ENCODE peak calls at places on chromosome 17, in five cellular contexts. One of them, this sample, is unnamed.
A peak's percentile ranks its signal among the peaks of the same experiment; 100 is the strongest.

GRCh38 chr17:44137891-44138709 is 3.6 kb upstream of the HROB start:
- DNase-seq in foreskin keratinocyte: peak; percentile 99
- DNase-seq in colonic mucosa: peak; percentile 71
- DNase-seq in ascending aorta: peak; percentile 98
- DNase-seq in mesenchymal stem cell: peak; percentile 99
- DNase-seq in this sample: peak; percentile 97

GRCh38 chr17:72004011-72004427 is 116.8 kb upstream of the SOX9 start:
- DNase-seq in foreskin keratinocyte: peak; percentile 61
- DNase-seq in colonic mucosa: no peak
- DNase-seq in ascending aorta: no peak
- DNase-seq in mesenchymal stem cell: no peak
- DNase-seq in this sample: no peak

GRCh38 chr17:48610282-48611211 is at the start of gene HOXB7:
- DNase-seq in foreskin keratinocyte: no peak
- DNase-seq in colonic mucosa: peak; percentile 91
- DNase-seq in ascending aorta: peak; percentile 86
- DNase-seq in mesenchymal stem cell: peak; percentile 82
- DNase-seq in this sample: peak; percentile 65

GRCh38 chr17:44077595-44077909 is 7.0 kb downstream of the G6PC3 start:
- DNase-seq in foreskin keratinocyte: no peak
- DNase-seq in colonic mucosa: no peak
- DNase-seq in ascending aorta: no peak
- DNase-seq in mesenchymal stem cell: no peak
- DNase-seq in this sample: no peak

GRCh38 chr17:55710410-55710809 is 12.3 kb downstream of the TMEM100 start:
- DNase-seq in foreskin keratinocyte: no peak
- DNase-seq in colonic mucosa: no peak
- DNase-seq in ascending aorta: no peak
- DNase-seq in mesenchymal stem cell: peak; percentile 63
- DNase-seq in this sample: no peak

GRCh38 chr17:10605221-10605783 is 51.8 kb downstream of the MYH3 start:
- DNase-seq in foreskin keratinocyte: no peak
- DNase-seq in colonic mucosa: no peak
- DNase-seq in ascending aorta: no peak
- DNase-seq in mesenchymal stem cell: no peak
- DNase-seq in this sample: no peak

GRCh38 chr17:16439867-16440351 is 24.5 kb downstream of the TRPV2 start:
- DNase-seq in foreskin keratinocyte: no peak
- DNase-seq in colonic mucosa: no peak
- DNase-seq in ascending aorta: no peak
- DNase-seq in mesenchymal stem cell: peak; percentile 42
- DNase-seq in this sample: no peak

GRCh38 chr17:8828517-8828875 is 29.3 kb upstream of the MFSD6L start:
- DNase-seq in foreskin keratinocyte: no peak
- DNase-seq in colonic mucosa: no peak
- DNase-seq in ascending aorta: no peak
- DNase-seq in mesenchymal stem cell: no peak
- DNase-seq in this sample: no peak

GRCh38 chr17:41547921-41548843 is 20.1 kb upstream of the KRT19 start:
- DNase-seq in foreskin keratinocyte: peak; percentile 96
- DNase-seq in colonic mucosa: peak; percentile 75
- DNase-seq in ascending aorta: peak; percentile 92
- DNase-seq in mesenchymal stem cell: peak; percentile 94
- DNase-seq in this sample: peak; percentile 76

GRCh38 chr17:34299017-34299416 is 13.5 kb downstream of the CCL11 start:
- DNase-seq in foreskin keratinocyte: no peak
- DNase-seq in colonic mucosa: no peak
- DNase-seq in ascending aorta: no peak
- DNase-seq in mesenchymal stem cell: no peak
- DNase-seq in this sample: no peak

GRCh38 chr17:6995500-6996255 is at the start of gene ALOX12:
- DNase-seq in foreskin keratinocyte: peak; percentile 65
- DNase-seq in colonic mucosa: peak; percentile 67
- DNase-seq in ascending aorta: no peak
- DNase-seq in mesenchymal stem cell: no peak
- DNase-seq in this sample: no peak

GRCh38 chr17:41326173-41327145 is 10.9 kb upstream of the KRTAP17-1 start:
- DNase-seq in foreskin keratinocyte: no peak
- DNase-seq in colonic mucosa: no peak
- DNase-seq in ascending aorta: no peak
- DNase-seq in mesenchymal stem cell: no peak
- DNase-seq in this sample: no peak

GRCh38 chr17:7851438-7852261 is 3.2 kb upstream of the TMEM88 start:
- DNase-seq in foreskin keratinocyte: peak; percentile 75
- DNase-seq in colonic mucosa: peak; percentile 92
- DNase-seq in ascending aorta: peak; percentile 91
- DNase-seq in mesenchymal stem cell: peak; percentile 86
- DNase-seq in this sample: peak; percentile 97

GRCh38 chr17:56173958-56174357 is 20.7 kb downstream of the ANKFN1 start:
- DNase-seq in foreskin keratinocyte: no peak
- DNase-seq in colonic mucosa: no peak
- DNase-seq in ascending aorta: no peak
- DNase-seq in mesenchymal stem cell: peak; percentile 3
- DNase-seq in this sample: no peak

GRCh38 chr17:78523939-78524655 is 53.1 kb downstream of the DNAH17 start:
- DNase-seq in foreskin keratinocyte: no peak
- DNase-seq in colonic mucosa: no peak
- DNase-seq in ascending aorta: no peak
- DNase-seq in mesenchymal stem cell: no peak
- DNase-seq in this sample: no peak

GRCh38 chr17:40191237-40192208 is 14.3 kb downstream of the RAPGEFL1 start:
- DNase-seq in foreskin keratinocyte: peak; percentile 60
- DNase-seq in colonic mucosa: peak; percentile 66
- DNase-seq in ascending aorta: peak; percentile 87
- DNase-seq in mesenchymal stem cell: peak; percentile 84
- DNase-seq in this sample: peak; percentile 85

GRCh38 chr17:42189651-42189965 is 4.4 kb upstream of the HCRT start:
- DNase-seq in foreskin keratinocyte: no peak
- DNase-seq in colonic mucosa: no peak
- DNase-seq in ascending aorta: no peak
- DNase-seq in mesenchymal stem cell: no peak
- DNase-seq in this sample: no peak

GRCh38 chr17:74524751-74525725 is 6.2 kb downstream of the CD300LB start:
- DNase-seq in foreskin keratinocyte: no peak
- DNase-seq in colonic mucosa: peak; percentile 13
- DNase-seq in ascending aorta: peak; percentile 56
- DNase-seq in mesenchymal stem cell: no peak
- DNase-seq in this sample: no peak

GRCh38 chr17:48995332-48995870 is 1.8 kb upstream of the IGF2BP1 start:
- DNase-seq in foreskin keratinocyte: no peak
- DNase-seq in colonic mucosa: no peak
- DNase-seq in ascending aorta: peak; percentile 43
- DNase-seq in mesenchymal stem cell: peak; percentile 37
- DNase-seq in this sample: peak; percentile 35

GRCh38 chr17:73013299-73013698 is 79.2 kb downstream of the SLC39A11 start:
- DNase-seq in foreskin keratinocyte: no peak
- DNase-seq in colonic mucosa: no peak
- DNase-seq in ascending aorta: no peak
- DNase-seq in mesenchymal stem cell: no peak
- DNase-seq in this sample: no peak

GRCh38 chr17:5661486-5662125 is 77.3 kb upstream of the NLRP1 start:
- DNase-seq in foreskin keratinocyte: no peak
- DNase-seq in colonic mucosa: no peak
- DNase-seq in ascending aorta: peak; percentile 24
- DNase-seq in mesenchymal stem cell: peak; percentile 8
- DNase-seq in this sample: no peak

GRCh38 chr17:62804025-62804424 is 4.1 kb downstream of the MARCHF10 start:
- DNase-seq in foreskin keratinocyte: no peak
- DNase-seq in colonic mucosa: no peak
- DNase-seq in ascending aorta: no peak
- DNase-seq in mesenchymal stem cell: no peak
- DNase-seq in this sample: no peak

DNA sequence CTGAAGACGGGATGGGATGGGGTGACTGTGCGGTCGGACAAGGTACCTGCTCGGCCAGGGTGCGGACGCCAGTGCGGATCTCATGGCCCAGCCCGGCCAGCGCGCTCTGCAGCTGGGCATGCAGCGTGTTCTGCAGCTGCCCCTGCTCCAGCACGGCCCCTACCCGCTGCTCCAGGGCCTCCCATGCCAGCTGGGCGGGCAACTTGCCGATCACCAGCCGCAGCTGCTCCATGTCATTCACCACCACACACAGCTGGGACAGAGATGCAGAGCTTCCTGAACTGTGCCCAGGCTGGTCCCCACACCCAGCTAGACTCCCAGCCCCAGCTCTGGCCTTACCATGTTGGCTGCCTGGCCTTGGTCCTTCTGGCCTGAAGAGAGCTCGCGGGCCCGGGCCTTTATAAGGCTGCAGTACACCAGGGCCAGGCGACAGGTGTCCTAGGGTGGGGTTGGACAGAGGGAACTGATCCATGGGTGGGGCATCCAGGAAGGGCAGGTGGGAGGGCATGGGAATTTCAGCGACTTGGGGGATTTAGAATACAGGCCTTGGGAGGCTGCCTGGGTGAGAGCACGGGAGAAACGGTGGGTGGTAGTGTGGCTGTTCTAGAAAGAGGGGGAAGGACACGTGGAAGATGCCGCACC is 9.8 kb downstream of the UNC13D start:
- DNase-seq in foreskin keratinocyte: no peak
- DNase-seq in colonic mucosa: no peak
- DNase-seq in ascending aorta: no peak
- DNase-seq in mesenchymal stem cell: no peak
- DNase-seq in this sample: no peak
- H3K4me1 ChIP-seq in foreskin keratinocyte: no peaks in the 10 kb centered on the region
- H3K4me1 ChIP-seq in colonic mucosa: no peaks in the 10 kb centered on the region
- H3K4me1 ChIP-seq in ascending aorta: no peaks in the 10 kb centered on the region
- H3K4me1 ChIP-seq in mesenchymal stem cell: peaks cover 10% of the 10 kb centered on the region
- H3K4me1 ChIP-seq in this sample: no peaks in the 10 kb centered on the region

GRCh38 chr17:80182118-80182844 is 12.5 kb downstream of the CARD14 start:
- DNase-seq in foreskin keratinocyte: no peak
- DNase-seq in colonic mucosa: no peak
- DNase-seq in ascending aorta: no peak
- DNase-seq in mesenchymal stem cell: no peak
- DNase-seq in this sample: no peak

GRCh38 chr17:80181431-80181830 is 11.6 kb downstream of the CARD14 start:
- DNase-seq in foreskin keratinocyte: no peak
- DNase-seq in colonic mucosa: no peak
- DNase-seq in ascending aorta: no peak
- DNase-seq in mesenchymal stem cell: no peak
- DNase-seq in this sample: no peak

GRCh38 chr17:80182845-80183223 is 13.0 kb downstream of the CARD14 start:
- DNase-seq in foreskin keratinocyte: no peak
- DNase-seq in colonic mucosa: no peak
- DNase-seq in ascending aorta: no peak
- DNase-seq in mesenchymal stem cell: no peak
- DNase-seq in this sample: no peak

GRCh38 chr17:80177986-80178590 is 8.3 kb downstream of the CARD14 start:
- DNase-seq in foreskin keratinocyte: no peak
- DNase-seq in colonic mucosa: peak; percentile 47
- DNase-seq in ascending aorta: no peak
- DNase-seq in mesenchymal stem cell: peak; percentile 22
- DNase-seq in this sample: no peak

DNA sequence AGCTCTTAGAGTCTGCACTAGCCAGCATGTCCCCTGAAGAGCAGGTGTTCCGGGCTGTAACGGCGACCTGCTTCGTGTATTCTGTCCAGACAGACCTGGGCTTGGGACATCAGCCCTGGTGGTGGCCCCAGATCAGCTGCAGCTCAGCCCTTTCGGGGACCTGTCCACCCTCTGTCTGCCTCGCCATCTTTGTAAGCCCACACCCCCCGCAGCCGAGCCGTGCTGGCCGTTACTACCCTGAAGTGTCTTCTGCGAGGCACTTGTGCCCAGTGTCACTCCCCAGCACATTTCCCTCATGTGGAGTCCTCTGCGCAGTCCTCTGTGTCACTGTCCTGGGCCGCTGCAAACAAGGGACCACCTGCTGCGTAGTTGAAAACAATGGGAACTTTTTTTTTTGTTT is 10.4 kb downstream of the CARD14 start:
- DNase-seq in foreskin keratinocyte: no peak
- DNase-seq in colonic mucosa: no peak
- DNase-seq in ascending aorta: no peak
- DNase-seq in mesenchymal stem cell: no peak
- DNase-seq in this sample: no peak
- H3K27me3 ChIP-seq in foreskin keratinocyte: peaks cover 3% of the 10 kb centered on the region
- H3K27me3 ChIP-seq in colonic mucosa: peaks cover 4% of the 10 kb centered on the region
- H3K27me3 ChIP-seq in ascending aorta: no peaks in the 10 kb centered on the region
- H3K27me3 ChIP-seq in mesenchymal stem cell: peaks cover 59% of the 10 kb centered on the region
- H3K27me3 ChIP-seq in this sample: no peaks in the 10 kb centered on the region

DNA sequence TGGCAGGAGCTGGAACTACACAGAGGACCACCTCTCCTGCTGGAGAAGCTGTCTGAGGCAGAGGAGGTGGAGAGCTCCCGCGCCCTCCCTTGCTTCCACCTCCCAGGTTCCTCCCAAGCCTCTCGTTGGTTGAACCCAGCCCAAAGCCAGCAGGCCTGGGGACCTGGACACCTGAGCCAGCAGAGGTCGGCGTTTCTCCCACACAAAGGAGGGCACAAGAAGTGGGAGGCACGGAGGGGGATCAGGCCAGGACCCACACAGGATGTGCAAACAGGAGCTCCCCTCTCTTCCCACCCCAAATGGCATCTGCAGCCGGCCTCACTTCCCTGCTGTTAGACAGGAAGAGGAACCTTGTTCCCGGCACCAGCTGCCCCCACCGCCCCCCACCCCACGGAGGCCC is 154.6 kb downstream of the SEC14L1 start:
- DNase-seq in foreskin keratinocyte: no peak
- DNase-seq in colonic mucosa: no peak
- DNase-seq in ascending aorta: no peak
- DNase-seq in mesenchymal stem cell: no peak
- DNase-seq in this sample: no peak
- H3K4me1 ChIP-seq in foreskin keratinocyte: no peaks in the 10 kb centered on the region
- H3K4me1 ChIP-seq in colonic mucosa: no peaks in the 10 kb centered on the region
- H3K4me1 ChIP-seq in ascending aorta: no peaks in the 10 kb centered on the region
- H3K4me1 ChIP-seq in mesenchymal stem cell: peaks cover 17% of the 10 kb centered on the region
- H3K4me1 ChIP-seq in this sample: peaks cover 10% of the 10 kb centered on the region

GRCh38 chr17:81651692-81652091 is 4.7 kb downstream of the PDE6G start:
- DNase-seq in foreskin keratinocyte: peak; percentile 56
- DNase-seq in colonic mucosa: no peak
- DNase-seq in ascending aorta: no peak
- DNase-seq in mesenchymal stem cell: peak; percentile 65
- DNase-seq in this sample: no peak
- H3K27me3 ChIP-seq in foreskin keratinocyte: peaks cover 28% of the 10 kb centered on the region
- H3K27me3 ChIP-seq in colonic mucosa: peaks cover 16% of the 10 kb centered on the region
- H3K27me3 ChIP-seq in ascending aorta: peaks cover 5% of the 10 kb centered on the region
- H3K27me3 ChIP-seq in mesenchymal stem cell: peaks cover 22% of the 10 kb centered on the region
- H3K27me3 ChIP-seq in this sample: peaks cover 6% of the 10 kb centered on the region

GRCh38 chr17:28763804-28764266 is 20.0 kb downstream of the TRAF4 start:
- DNase-seq in foreskin keratinocyte: peak; percentile 47
- DNase-seq in colonic mucosa: peak; percentile 87
- DNase-seq in ascending aorta: peak; percentile 91
- DNase-seq in mesenchymal stem cell: peak; percentile 78
- DNase-seq in this sample: peak; percentile 88

GRCh38 chr17:28760561-28760960 is 16.8 kb downstream of the TRAF4 start:
- DNase-seq in foreskin keratinocyte: no peak
- DNase-seq in colonic mucosa: no peak
- DNase-seq in ascending aorta: no peak
- DNase-seq in mesenchymal stem cell: no peak
- DNase-seq in this sample: no peak

GRCh38 chr17:28763137-28763799 is 19.5 kb downstream of the TRAF4 start:
- DNase-seq in foreskin keratinocyte: no peak
- DNase-seq in colonic mucosa: no peak
- DNase-seq in ascending aorta: no peak
- DNase-seq in mesenchymal stem cell: no peak
- DNase-seq in this sample: no peak

GRCh38 chr17:28760987-28761562 is 17.3 kb downstream of the TRAF4 start:
- DNase-seq in foreskin keratinocyte: peak; percentile 55
- DNase-seq in colonic mucosa: peak; percentile 75
- DNase-seq in ascending aorta: no peak
- DNase-seq in mesenchymal stem cell: peak; percentile 48
- DNase-seq in this sample: no peak

GRCh38 chr17:28765038-28765437 is 21.2 kb downstream of the TRAF4 start:
- DNase-seq in foreskin keratinocyte: no peak
- DNase-seq in colonic mucosa: no peak
- DNase-seq in ascending aorta: no peak
- DNase-seq in mesenchymal stem cell: no peak
- DNase-seq in this sample: no peak
- H3K4me1 ChIP-seq in foreskin keratinocyte: no peaks in the 10 kb centered on the region
- H3K4me1 ChIP-seq in colonic mucosa: no peaks in the 10 kb centered on the region
- H3K4me1 ChIP-seq in ascending aorta: no peaks in the 10 kb centered on the region
- H3K4me1 ChIP-seq in mesenchymal stem cell: peaks cover 9% of the 10 kb centered on the region
- H3K4me1 ChIP-seq in this sample: no peaks in the 10 kb centered on the region